ENCODE peak calls at places on chromosome 11, in four cellular contexts. X is endodermal cell, K is A549, J is transverse colon. N is an unnamed sample.

GRCh38 chr11:96213500-96213899 is 129.5 kb downstream of the MAML2 start:
- DNase-seq in X (no peak), K (no peak), J (no peak), N (no peak)

GRCh38 chr11:62925308-62925707 is 4.1 kb upstream of the CHRM1 start:
- DNase-seq in X (peak; percentile 88), K (no peak), J (no peak), N (no peak)

GRCh38 chr11:69382131-69383128 is 88.5 kb downstream of the MYEOV start:
- DNase-seq in X (peak; percentile 48), K (no peak), J (peak; percentile 32), N (no peak)

GRCh38 chr11:61532136-61533038 is 23.8 kb downstream of the LRRC10B start:
- DNase-seq in X (peak; percentile 92), K (peak; percentile 87), J (peak; percentile 61), N (peak; percentile 8)

GRCh38 chr11:93494341-93494740 is 48.9 kb downstream of the SMCO4 start:
- DNase-seq in X (no peak), K (no peak), J (no peak), N (no peak)

GRCh38 chr11:2903672-2904011 is 18.1 kb upstream of the CDKN1C start:
- DNase-seq in X (no peak), K (no peak), J (peak; percentile 79), N (no peak)

GRCh38 chr11:90148900-90149299 is 14.4 kb downstream of the NAALAD2 start:
- DNase-seq in X (no peak), K (no peak), J (no peak), N (no peak)

GRCh38 chr11:80593981-80594380 is 1153.2 kb upstream of the TENM4 start:
- DNase-seq in X (no peak), K (no peak), J (peak; percentile 37), N (no peak)

GRCh38 chr11:58575377-58576020 is at the start of gene LPXN:
- DNase-seq in X (no peak), K (no peak), J (peak; percentile 48), N (peak; percentile 54)

GRCh38 chr11:7072401-7073028 is 16.3 kb upstream of the RBMXL2 start:
- DNase-seq in X (no peak), K (no peak), J (no peak), N (no peak)

GRCh38 chr11:69880803-69881445 is 61.7 kb upstream of the FGF3 start:
- DNase-seq in X (peak; percentile 37), K (no peak), J (no peak), N (no peak)

GRCh38 chr11:85961930-85962363 is 106.8 kb downstream of the CCDC83 start:
- DNase-seq in X (no peak), K (no peak), J (no peak), N (no peak)

GRCh38 chr11:62896049-62896448 is 15.4 kb downstream of the SLC3A2 start:
- DNase-seq in X (no peak), K (no peak), J (no peak), N (no peak)

GRCh38 chr11:77968337-77968736 is 26.1 kb downstream of the INTS4 start:
- DNase-seq in X (no peak), K (no peak), J (no peak), N (no peak)

GRCh38 chr11:134405436-134405835 is 6.6 kb downstream of the B3GAT1 start:
- DNase-seq in X (no peak), K (no peak), J (no peak), N (no peak)

GRCh38 chr11:68459886-68460740 is 439 bp upstream of the PPP6R3 start:
- DNase-seq in X (peak; percentile 99), K (peak; percentile 98), J (peak; percentile 96), N (peak; percentile 94)

GRCh38 chr11:44833221-44833620 is 106.5 kb downstream of the TSPAN18 start:
- DNase-seq in X (no peak), K (no peak), J (no peak), N (no peak)

GRCh38 chr11:105298630-105299029 is 159.1 kb upstream of the CARD18 start:
- DNase-seq in X (no peak), K (no peak), J (no peak), N (no peak)

GRCh38 chr11:116312560-116313340 is 460.0 kb downstream of the BUD13 start:
- DNase-seq in X (no peak), K (no peak), J (peak; percentile 69), N (no peak)

GRCh38 chr11:16604784-16605439 is 133.5 kb upstream of the C11orf58 start:
- DNase-seq in X (peak; percentile 80), K (peak; percentile 46), J (peak; percentile 59), N (no peak)

GRCh38 chr11:117834068-117834810 is 9.7 kb upstream of the FXYD2 start:
- DNase-seq in X (no peak), K (no peak), J (peak; percentile 4), N (no peak)

GRCh38 chr11:876550-876949 is 33.9 kb downstream of the TSPAN4 start:
- DNase-seq in X (no peak), K (no peak), J (no peak), N (no peak)

GRCh38 chr11:128890543-128891409 is at the start of gene KCNJ5:
- DNase-seq in X (peak; percentile 83), K (peak; percentile 24), J (no peak), N (no peak)

GRCh38 chr11:104000798-104001197 is 35.6 kb upstream of the DDI1 start:
- DNase-seq in X (no peak), K (no peak), J (no peak), N (no peak)

GRCh38 chr11:62707277-62707771 is at the start of the genes BSCL2 and GNG3:
- DNase-seq in X (peak; percentile 99), K (no peak), J (no peak), N (no peak)

GRCh38 chr11:47560431-47560830 is 5.0 kb upstream of the PTPMT1 start:
- DNase-seq in X (no peak), K (no peak), J (no peak), N (no peak)

GRCh38 chr11:65379698-65380459 is 2.6 kb downstream of the SLC25A45 start:
- DNase-seq in X (no peak), K (no peak), J (no peak), N (no peak)
- H3K27ac ChIP-seq in X (no peak overlapping the region), K (peak overlapping the region; percentile 93), J (peak overlapping the region; percentile 88), N (no peak overlapping the region)

DNA sequence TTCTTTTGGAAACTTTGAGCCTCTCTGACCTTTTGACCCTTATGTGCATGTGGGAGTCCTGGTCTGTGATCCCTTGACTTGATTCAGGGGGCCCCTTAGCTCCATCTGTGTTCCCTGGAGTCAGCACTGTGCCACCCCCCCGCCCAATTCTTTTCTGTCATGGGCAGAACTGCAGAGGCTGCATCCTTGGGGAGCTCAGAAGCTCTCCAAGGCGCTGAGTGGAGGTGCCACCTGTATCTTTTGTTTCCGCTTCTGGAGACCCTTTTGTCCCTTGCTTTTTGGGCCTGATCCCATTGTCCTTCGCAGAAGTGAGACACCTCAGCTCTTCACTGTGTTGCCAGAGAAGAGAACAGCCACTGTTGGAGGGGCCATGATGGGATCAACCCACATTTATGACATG is 2.4 kb upstream of the PACS1 start:
- DNase-seq in X (no peak), K (no peak), J (no peak), N (no peak)
- H3K27ac ChIP-seq in X (no peak overlapping the region), K (peak overlapping the region; percentile 98), J (peak overlapping the region; percentile 94), N (no peak overlapping the region)

DNA sequence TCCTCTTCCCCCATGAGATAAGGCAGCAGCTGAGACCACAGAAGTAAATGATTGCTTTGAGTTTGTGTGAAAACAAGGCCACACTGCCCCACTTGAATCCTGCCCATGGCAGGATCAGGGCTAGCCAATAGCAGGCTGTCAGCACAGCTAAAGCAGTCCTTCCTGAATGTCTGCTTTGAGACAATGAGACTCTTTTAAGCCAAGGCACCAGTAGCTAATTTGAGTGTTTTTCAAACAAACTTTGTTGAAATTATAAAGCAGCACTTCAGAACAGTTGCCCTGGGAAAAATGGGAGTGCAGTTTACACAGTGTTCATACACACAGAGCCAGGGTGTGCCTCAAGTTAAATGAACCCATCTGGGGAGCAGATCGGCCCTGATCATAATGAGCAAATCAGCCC is 103.5 kb upstream of the OR5AK2 start:
- DNase-seq in X (peak; percentile 54), K (no peak), J (peak; percentile 53), N (no peak)
- H3K27ac ChIP-seq in X (no peak overlapping the region), K (peak overlapping the region; percentile 77), J (peak overlapping the region; percentile 76), N (no peak overlapping the region)

GRCh38 chr11:120219935-120220746 is 9.3 kb downstream of the OAF start:
- DNase-seq in X (peak; percentile 52), K (no peak), J (no peak), N (no peak)
- H3K27ac ChIP-seq in X (no peak overlapping the region), K (no peak overlapping the region), J (peak overlapping the region; percentile 72), N (no peak overlapping the region)

GRCh38 chr11:26841818-26842457 is 120.1 kb upstream of the SLC5A12 start:
- DNase-seq in X (no peak), K (no peak), J (no peak), N (no peak)
- H3K27ac ChIP-seq in X (no peak overlapping the region), K (no peak overlapping the region), J (peak overlapping the region; percentile 34), N (no peak overlapping the region)

DNA sequence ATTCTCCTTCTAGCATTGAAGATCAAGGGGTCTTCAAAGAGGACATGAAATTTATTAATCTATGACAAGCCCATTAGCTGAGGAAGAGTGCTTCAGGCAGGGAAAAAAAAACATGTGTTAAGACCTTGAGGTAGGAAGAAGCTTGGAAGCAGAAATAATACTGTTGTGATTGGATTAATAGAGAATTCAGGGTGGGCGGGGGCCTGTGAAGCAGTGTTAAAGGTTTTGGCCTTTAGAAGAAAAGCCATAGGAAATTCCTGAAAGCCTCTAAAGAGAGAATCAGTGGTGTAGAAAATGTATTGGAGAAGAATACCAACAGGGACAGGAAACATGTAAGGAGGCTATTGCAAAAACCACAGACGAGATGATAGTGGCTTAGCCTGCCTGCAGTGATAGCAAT is 404.5 kb upstream of the ANO3 start:
- DNase-seq in X (no peak), K (no peak), J (no peak), N (no peak)
- H3K27ac ChIP-seq in X (no peak overlapping the region), K (no peak overlapping the region), J (no peak overlapping the region), N (no peak overlapping the region)

N was measured in effector memory CD4-positive, alpha-beta T cell.